ENCODE peak calls at places on chromosomes 12 and 14, in six cellular contexts. One of them, this sample, is unnamed.
A peak's percentile ranks its signal among the peaks of the same experiment; 100 is the strongest.

GRCh38 chr12:90682398-90682797 is 272.6 kb downstream of the CCER1 start:
- DNase-seq in NCI-H774: no peak
- DNase-seq in stimulated activated CD4-positive, alpha-beta T cell treated with anti-CD3 and anti-CD28 coated beads, Interleukin-2, amount 100 ng/mL, for 48 hours: no peak
- DNase-seq in T-cell: no peak
- DNase-seq in tibial nerve: no peak
- DNase-seq in cardiac muscle cell: no peak
- DNase-seq in this sample: no peak

GRCh38 chr12:98211914-98212695 is 303.3 kb upstream of the TMPO start:
- DNase-seq in NCI-H774: no peak
- DNase-seq in stimulated activated CD4-positive, alpha-beta T cell treated with anti-CD3 and anti-CD28 coated beads, Interleukin-2, amount 100 ng/mL, for 48 hours: no peak
- DNase-seq in T-cell: no peak
- DNase-seq in tibial nerve: no peak
- DNase-seq in cardiac muscle cell: peak; percentile 5
- DNase-seq in this sample: no peak

GRCh38 chr14:37447883-37448391 is 147.1 kb downstream of the FOXA1 start:
- DNase-seq in NCI-H774: no peak
- DNase-seq in stimulated activated CD4-positive, alpha-beta T cell treated with anti-CD3 and anti-CD28 coated beads, Interleukin-2, amount 100 ng/mL, for 48 hours: no peak
- DNase-seq in T-cell: no peak
- DNase-seq in tibial nerve: no peak
- DNase-seq in cardiac muscle cell: no peak
- DNase-seq in this sample: no peak

GRCh38 chr12:124032265-124032886 is 59.4 kb downstream of the ZNF664 start:
- DNase-seq in NCI-H774: peak; percentile 35
- DNase-seq in stimulated activated CD4-positive, alpha-beta T cell treated with anti-CD3 and anti-CD28 coated beads, Interleukin-2, amount 100 ng/mL, for 48 hours: peak; percentile 12
- DNase-seq in T-cell: no peak
- DNase-seq in tibial nerve: peak; percentile 82
- DNase-seq in cardiac muscle cell: peak; percentile 71
- DNase-seq in this sample: peak; percentile 49

GRCh38 chr12:59149995-59150642 is 229.8 kb upstream of the LRIG3 start:
- DNase-seq in NCI-H774: peak; percentile 76
- DNase-seq in stimulated activated CD4-positive, alpha-beta T cell treated with anti-CD3 and anti-CD28 coated beads, Interleukin-2, amount 100 ng/mL, for 48 hours: no peak
- DNase-seq in T-cell: no peak
- DNase-seq in tibial nerve: peak; percentile 44
- DNase-seq in cardiac muscle cell: peak; percentile 86
- DNase-seq in this sample: peak; percentile 81

GRCh38 chr12:108107293-108107692 is 21.8 kb upstream of the WSCD2 start:
- DNase-seq in NCI-H774: no peak
- DNase-seq in stimulated activated CD4-positive, alpha-beta T cell treated with anti-CD3 and anti-CD28 coated beads, Interleukin-2, amount 100 ng/mL, for 48 hours: no peak
- DNase-seq in T-cell: no peak
- DNase-seq in tibial nerve: no peak
- DNase-seq in cardiac muscle cell: no peak
- DNase-seq in this sample: no peak

GRCh38 chr12:87866602-87867292 is 162.5 kb downstream of the C12orf50 start:
- DNase-seq in NCI-H774: no peak
- DNase-seq in stimulated activated CD4-positive, alpha-beta T cell treated with anti-CD3 and anti-CD28 coated beads, Interleukin-2, amount 100 ng/mL, for 48 hours: no peak
- DNase-seq in T-cell: no peak
- DNase-seq in tibial nerve: no peak
- DNase-seq in cardiac muscle cell: no peak
- DNase-seq in this sample: no peak

GRCh38 chr12:49974677-49975369 is 2.1 kb downstream of the AQP6 start:
- DNase-seq in NCI-H774: no peak
- DNase-seq in stimulated activated CD4-positive, alpha-beta T cell treated with anti-CD3 and anti-CD28 coated beads, Interleukin-2, amount 100 ng/mL, for 48 hours: no peak
- DNase-seq in T-cell: no peak
- DNase-seq in tibial nerve: no peak
- DNase-seq in cardiac muscle cell: no peak
- DNase-seq in this sample: no peak

GRCh38 chr14:81433378-81433777 is 33.3 kb upstream of the STON2 start:
- DNase-seq in NCI-H774: no peak
- DNase-seq in stimulated activated CD4-positive, alpha-beta T cell treated with anti-CD3 and anti-CD28 coated beads, Interleukin-2, amount 100 ng/mL, for 48 hours: no peak
- DNase-seq in T-cell: no peak
- DNase-seq in tibial nerve: no peak
- DNase-seq in cardiac muscle cell: peak; percentile 46
- DNase-seq in this sample: no peak

GRCh38 chr14:42541535-42542001 is 934.9 kb downstream of the LRFN5 start:
- DNase-seq in NCI-H774: no peak
- DNase-seq in stimulated activated CD4-positive, alpha-beta T cell treated with anti-CD3 and anti-CD28 coated beads, Interleukin-2, amount 100 ng/mL, for 48 hours: no peak
- DNase-seq in T-cell: no peak
- DNase-seq in tibial nerve: no peak
- DNase-seq in cardiac muscle cell: no peak
- DNase-seq in this sample: no peak

GRCh38 chr12:99261256-99261655 is 386.3 kb upstream of the GARIN6 start:
- DNase-seq in NCI-H774: no peak
- DNase-seq in stimulated activated CD4-positive, alpha-beta T cell treated with anti-CD3 and anti-CD28 coated beads, Interleukin-2, amount 100 ng/mL, for 48 hours: no peak
- DNase-seq in T-cell: no peak
- DNase-seq in tibial nerve: no peak
- DNase-seq in cardiac muscle cell: no peak
- DNase-seq in this sample: no peak

GRCh38 chr14:44966601-44967336 is 4.8 kb downstream of the TOGARAM1 start:
- DNase-seq in NCI-H774: no peak
- DNase-seq in stimulated activated CD4-positive, alpha-beta T cell treated with anti-CD3 and anti-CD28 coated beads, Interleukin-2, amount 100 ng/mL, for 48 hours: no peak
- DNase-seq in T-cell: no peak
- DNase-seq in tibial nerve: no peak
- DNase-seq in cardiac muscle cell: no peak
- DNase-seq in this sample: no peak

GRCh38 chr12:7060353-7060954 is at the start of gene C1S:
- DNase-seq in NCI-H774: no peak
- DNase-seq in stimulated activated CD4-positive, alpha-beta T cell treated with anti-CD3 and anti-CD28 coated beads, Interleukin-2, amount 100 ng/mL, for 48 hours: no peak
- DNase-seq in T-cell: no peak
- DNase-seq in tibial nerve: peak; percentile 85
- DNase-seq in cardiac muscle cell: peak; percentile 87
- DNase-seq in this sample: peak; percentile 81

GRCh38 chr12:9926876-9927275 is 5.3 kb downstream of the CLEC2A start:
- DNase-seq in NCI-H774: no peak
- DNase-seq in stimulated activated CD4-positive, alpha-beta T cell treated with anti-CD3 and anti-CD28 coated beads, Interleukin-2, amount 100 ng/mL, for 48 hours: no peak
- DNase-seq in T-cell: no peak
- DNase-seq in tibial nerve: no peak
- DNase-seq in cardiac muscle cell: no peak
- DNase-seq in this sample: no peak

GRCh38 chr12:104480826-104481457 is 24.2 kb downstream of the CHST11 start:
- DNase-seq in NCI-H774: no peak
- DNase-seq in stimulated activated CD4-positive, alpha-beta T cell treated with anti-CD3 and anti-CD28 coated beads, Interleukin-2, amount 100 ng/mL, for 48 hours: no peak
- DNase-seq in T-cell: no peak
- DNase-seq in tibial nerve: peak; percentile 26
- DNase-seq in cardiac muscle cell: no peak
- DNase-seq in this sample: no peak

GRCh38 chr12:128840862-128841468 is 12.3 kb upstream of the GLT1D1 start:
- DNase-seq in NCI-H774: no peak
- DNase-seq in stimulated activated CD4-positive, alpha-beta T cell treated with anti-CD3 and anti-CD28 coated beads, Interleukin-2, amount 100 ng/mL, for 48 hours: no peak
- DNase-seq in T-cell: no peak
- DNase-seq in tibial nerve: no peak
- DNase-seq in cardiac muscle cell: no peak
- DNase-seq in this sample: no peak

GRCh38 chr12:110100315-110100970 is 23.7 kb upstream of the IFT81 start:
- DNase-seq in NCI-H774: peak; percentile 72
- DNase-seq in stimulated activated CD4-positive, alpha-beta T cell treated with anti-CD3 and anti-CD28 coated beads, Interleukin-2, amount 100 ng/mL, for 48 hours: peak; percentile 57
- DNase-seq in T-cell: peak; percentile 27
- DNase-seq in tibial nerve: peak; percentile 81
- DNase-seq in cardiac muscle cell: peak; percentile 79
- DNase-seq in this sample: peak; percentile 64

GRCh38 chr12:131135786-131136538 is 182.3 kb downstream of the ADGRD1 start:
- DNase-seq in NCI-H774: no peak
- DNase-seq in stimulated activated CD4-positive, alpha-beta T cell treated with anti-CD3 and anti-CD28 coated beads, Interleukin-2, amount 100 ng/mL, for 48 hours: no peak
- DNase-seq in T-cell: no peak
- DNase-seq in tibial nerve: no peak
- DNase-seq in cardiac muscle cell: no peak
- DNase-seq in this sample: no peak

GRCh38 chr12:61810486-61810885 is 449.7 kb upstream of the USP15 start:
- DNase-seq in NCI-H774: no peak
- DNase-seq in stimulated activated CD4-positive, alpha-beta T cell treated with anti-CD3 and anti-CD28 coated beads, Interleukin-2, amount 100 ng/mL, for 48 hours: no peak
- DNase-seq in T-cell: no peak
- DNase-seq in tibial nerve: no peak
- DNase-seq in cardiac muscle cell: no peak
- DNase-seq in this sample: no peak